ENCODE peak calls at places on chromosomes 11 and 22, in eight cellular contexts. A is activated naive CD8-positive, alpha-beta T cell treated with anti-CD3 and anti-CD28 coated beads for 36 hours; B is cardiac fibroblast; Y is SIG-M5; X is frontal cortex; K is activated effector memory CD4-positive, alpha-beta T cell treated with Interleukin-2 at 50 U/mL for 16 hours; Z is HuH-7.5; U is AG10803. N is an unnamed sample.

GRCh38 chr11:65041206-65042035 is at the start of gene SAC3D1:
- DNase-seq in A (peak), B (no peak), Y (no peak), X (no peak), K (no peak), Z (peak), U (no peak), N (peak)

GRCh38 chr11:116379185-116379828 is 393.5 kb downstream of the BUD13 start:
- DNase-seq in A (no peak), B (peak), Y (no peak), X (no peak), K (no peak), Z (no peak), U (no peak), N (peak)

GRCh38 chr11:118342503-118343161 is at the start of gene CD3D:
- DNase-seq in A (peak), B (no peak), Y (no peak), X (no peak), K (peak), Z (no peak), U (no peak), N (no peak)

GRCh38 chr22:30390974-30391691 is 3.9 kb upstream of the RNF215 start:
- DNase-seq in A (peak), B (peak), Y (no peak), X (peak), K (peak), Z (peak), U (peak), N (peak)

GRCh38 chr11:47705722-47706121 is 9.4 kb downstream of the AGBL2 start:
- DNase-seq in A (no peak), B (no peak), Y (no peak), X (no peak), K (no peak), Z (no peak), U (no peak), N (no peak)

GRCh38 chr11:2924381-2924780 is 4.8 kb downstream of the PHLDA2 start:
- DNase-seq in A (no peak), B (no peak), Y (no peak), X (no peak), K (no peak), Z (no peak), U (no peak), N (no peak)

GRCh38 chr22:48504519-48505140 is 1323.0 kb downstream of the BRD1 start:
- DNase-seq in A (no peak), B (no peak), Y (no peak), X (no peak), K (no peak), Z (no peak), U (no peak), N (no peak)

GRCh38 chr11:130609121-130610035 is 160.9 kb downstream of the ADAMTS15 start:
- DNase-seq in A (no peak), B (peak), Y (no peak), X (no peak), K (no peak), Z (no peak), U (peak), N (no peak)

GRCh38 chr22:20591660-20592310 is 84.4 kb downstream of the MED15 start:
- DNase-seq in A (no peak), B (no peak), Y (no peak), X (no peak), K (no peak), Z (no peak), U (peak), N (peak)

GRCh38 chr11:74154621-74155281 is 16.1 kb downstream of the C2CD3 start:
- DNase-seq in A (no peak), B (peak), Y (no peak), X (no peak), K (no peak), Z (no peak), U (peak), N (no peak)

GRCh38 chr22:31295413-31295812 is 3.1 kb upstream of the PIK3IP1 start:
- DNase-seq in A (no peak), B (no peak), Y (no peak), X (no peak), K (no peak), Z (no peak), U (no peak), N (no peak)

GRCh38 chr11:79050784-79051183 is 390.0 kb downstream of the TENM4 start:
- DNase-seq in A (no peak), B (no peak), Y (no peak), X (no peak), K (no peak), Z (no peak), U (no peak), N (no peak)

GRCh38 chr11:72426758-72427157 is 7.6 kb downstream of the CLPB start:
- DNase-seq in A (no peak), B (no peak), Y (no peak), X (no peak), K (no peak), Z (no peak), U (no peak), N (no peak)

GRCh38 chr22:37887610-37888378 is 18.3 kb upstream of the MICALL1 start:
- DNase-seq in A (no peak), B (peak), Y (no peak), X (no peak), K (no peak), Z (no peak), U (peak), N (peak)

GRCh38 chr11:45209904-45210699 is 63.7 kb downstream of the PRDM11 start:
- DNase-seq in A (no peak), B (peak), Y (no peak), X (peak), K (no peak), Z (no peak), U (peak), N (no peak)

GRCh38 chr11:86688398-86689179 is 16.2 kb upstream of the ME3 start:
- DNase-seq in A (no peak), B (peak), Y (peak), X (no peak), K (no peak), Z (no peak), U (peak), N (no peak)

GRCh38 chr11:64222651-64223000 is 3.4 kb downstream of the TRPT1 start:
- DNase-seq in A (no peak), B (no peak), Y (no peak), X (no peak), K (no peak), Z (no peak), U (no peak), N (no peak)

GRCh38 chr11:12994476-12994875 is 14.6 kb upstream of the RASSF10 start:
- DNase-seq in A (no peak), B (no peak), Y (no peak), X (no peak), K (no peak), Z (no peak), U (no peak), N (no peak)

GRCh38 chr22:26170795-26171194 is 1.5 kb downstream of the SEZ6L start:
- DNase-seq in A (peak), B (no peak), Y (no peak), X (no peak), K (no peak), Z (no peak), U (no peak), N (peak)

GRCh38 chr22:22812031-22812905 is 75.3 kb upstream of the IGLL5 start:
- DNase-seq in A (no peak), B (no peak), Y (no peak), X (no peak), K (no peak), Z (no peak), U (no peak), N (no peak)

GRCh38 chr11:36449566-36450390 is 60.3 kb downstream of the TRAF6 start:
- DNase-seq in A (no peak), B (no peak), Y (no peak), X (no peak), K (no peak), Z (no peak), U (peak), N (no peak)

GRCh38 chr11:34501500-34501899 is 12.1 kb downstream of the ELF5 start:
- DNase-seq in A (no peak), B (peak), Y (no peak), X (no peak), K (no peak), Z (peak), U (peak), N (no peak)

GRCh38 chr11:134452026-134452848 is 40.2 kb upstream of the B3GAT1 start:
- DNase-seq in A (no peak), B (no peak), Y (no peak), X (peak), K (no peak), Z (no peak), U (no peak), N (no peak)

GRCh38 chr11:19694796-19695345 is 17.8 kb upstream of the NAV2 start:
- DNase-seq in A (no peak), B (no peak), Y (no peak), X (no peak), K (no peak), Z (no peak), U (no peak), N (no peak)

GRCh38 chr11:76151561-76152085 is 54.7 kb downstream of the WNT11 start:
- DNase-seq in A (no peak), B (no peak), Y (no peak), X (no peak), K (no peak), Z (no peak), U (no peak), N (peak)

GRCh38 chr11:117361432-117361831 is 33.8 kb downstream of the CEP164 start:
- DNase-seq in A (no peak), B (no peak), Y (no peak), X (no peak), K (no peak), Z (no peak), U (no peak), N (no peak)

GRCh38 chr11:118322721-118323120 is 18.2 kb downstream of the CD3E start:
- DNase-seq in A (no peak), B (no peak), Y (no peak), X (no peak), K (no peak), Z (no peak), U (no peak), N (no peak)

GRCh38 chr11:24082860-24083259 is 414.0 kb upstream of the LUZP2 start:
- DNase-seq in A (no peak), B (no peak), Y (no peak), X (no peak), K (no peak), Z (no peak), U (no peak), N (no peak)

GRCh38 chr11:47185305-47186075 is 744 bp downstream of the PACSIN3 start:
- DNase-seq in A (no peak), B (peak), Y (no peak), X (no peak), K (no peak), Z (peak), U (peak), N (peak)

GRCh38 chr11:117930668-117931330 is 1.6 kb upstream of the TMPRSS13 start:
- DNase-seq in A (peak), B (no peak), Y (no peak), X (no peak), K (no peak), Z (no peak), U (no peak), N (no peak)

GRCh38 chr11:38824573-38824972 is 2226.5 kb upstream of the RAG2 start:
- DNase-seq in A (no peak), B (peak), Y (no peak), X (no peak), K (no peak), Z (peak), U (no peak), N (no peak)

GRCh38 chr11:103317118-103317517 is 207.9 kb downstream of the DYNC2H1 start:
- DNase-seq in A (no peak), B (peak), Y (no peak), X (no peak), K (no peak), Z (no peak), U (peak), N (no peak)

GRCh38 chr11:1453611-1454386 is 32.8 kb downstream of the MOB2 start:
- DNase-seq in A (peak), B (no peak), Y (no peak), X (peak), K (no peak), Z (peak), U (no peak), N (no peak)

GRCh38 chr11:1482581-1483444 is 3.8 kb downstream of the MOB2 start:
- DNase-seq in A (no peak), B (no peak), Y (no peak), X (no peak), K (no peak), Z (no peak), U (no peak), N (no peak)

GRCh38 chr11:2576536-2576935 is 123.3 kb downstream of the KCNQ1OT1 start:
- DNase-seq in A (no peak), B (no peak), Y (no peak), X (no peak), K (no peak), Z (no peak), U (no peak), N (no peak)

GRCh38 chr11:61828629-61829407 is 718 bp downstream of the FADS2 start:
- DNase-seq in A (peak), B (peak), Y (no peak), X (peak), K (no peak), Z (peak), U (peak), N (peak)

GRCh38 chr11:7892751-7893356 is 38.2 kb downstream of the OR10A6 start:
- DNase-seq in A (no peak), B (peak), Y (peak), X (peak), K (no peak), Z (peak), U (peak), N (peak)

GRCh38 chr11:13073119-13073981 is 64.2 kb downstream of the RASSF10 start:
- DNase-seq in A (no peak), B (peak), Y (no peak), X (no peak), K (no peak), Z (no peak), U (peak), N (no peak)

GRCh38 chr11:108534274-108534882 is 36.2 kb upstream of the POGLUT3 start:
- DNase-seq in A (no peak), B (no peak), Y (no peak), X (no peak), K (no peak), Z (no peak), U (no peak), N (no peak)

N was measured in Caco-2.